ENCODE peak calls at places on chromosome 11, in four cellular contexts. U is T-helper 2 cell, S is T follicular helper cell, Z is H9. W is an unnamed sample.
A peak's percentile ranks its signal among the peaks of the same experiment; 100 is the strongest.

GRCh38 chr11:128469220-128469619 is 118.1 kb downstream of the ETS1 start:
- DNase-seq in U (peak; percentile 62), S (no peak), Z (no peak), W (no peak)

GRCh38 chr11:15590131-15590530 is 475.4 kb downstream of the INSC start:
- DNase-seq in U (no peak), S (no peak), Z (no peak), W (no peak)

GRCh38 chr11:85831050-85831449 is 20.1 kb upstream of the SYTL2 start:
- DNase-seq in U (no peak), S (no peak), Z (no peak), W (no peak)

GRCh38 chr11:60978546-60979380 is 7.3 kb downstream of the CD6 start:
- DNase-seq in U (peak; percentile 90), S (no peak), Z (no peak), W (no peak)

GRCh38 chr11:65440831-65441499 is 18.4 kb downstream of the NEAT1 start:
- DNase-seq in U (peak; percentile 51), S (no peak), Z (no peak), W (no peak)

GRCh38 chr11:45926536-45927331 is 4.3 kb downstream of the LARGE2 start:
- DNase-seq in U (no peak), S (no peak), Z (peak; percentile 20), W (no peak)

GRCh38 chr11:64245797-64246623 is 733 bp downstream of the PPP1R14B start:
- DNase-seq in U (peak; percentile 78), S (peak; percentile 49), Z (no peak), W (peak; percentile 68)

GRCh38 chr11:15670520-15671070 is 555.9 kb downstream of the INSC start:
- DNase-seq in U (no peak), S (no peak), Z (no peak), W (no peak)

GRCh38 chr11:106456651-106457050 is 379.2 kb downstream of the AASDHPPT start:
- DNase-seq in U (no peak), S (no peak), Z (no peak), W (no peak)

GRCh38 chr11:69911310-69912160 is 92.3 kb upstream of the FGF3 start:
- DNase-seq in U (no peak), S (no peak), Z (no peak), W (no peak)

GRCh38 chr11:74822187-74822586 is 73.5 kb downstream of the RNF169 start:
- DNase-seq in U (no peak), S (no peak), Z (no peak), W (no peak)

GRCh38 chr11:6297831-6298230 is 22.5 kb downstream of the CAVIN3 start:
- DNase-seq in U (no peak), S (no peak), Z (no peak), W (no peak)

GRCh38 chr11:125132586-125132985 is 21.2 kb upstream of the TMEM218 start:
- DNase-seq in U (no peak), S (no peak), Z (no peak), W (no peak)

GRCh38 chr11:95095858-95096587 is 6.4 kb downstream of the ENDOD1 start:
- DNase-seq in U (peak; percentile 76), S (no peak), Z (no peak), W (no peak)

GRCh38 chr11:126628790-126629621 is 273.5 kb downstream of the ST3GAL4 start:
- DNase-seq in U (no peak), S (no peak), Z (no peak), W (no peak)

GRCh38 chr11:61587951-61588695 is 7.2 kb upstream of the SYT7 start:
- DNase-seq in U (peak; percentile 18), S (peak; percentile 49), Z (peak; percentile 93), W (peak; percentile 48)

GRCh38 chr11:131297441-131297840 is 73.0 kb upstream of the NTM start:
- DNase-seq in U (no peak), S (no peak), Z (no peak), W (no peak)

GRCh38 chr11:86570020-86570419 is 102.4 kb downstream of the ME3 start:
- DNase-seq in U (no peak), S (no peak), Z (no peak), W (no peak)

GRCh38 chr11:82865841-82866240 is 34.4 kb downstream of the PRCP start:
- DNase-seq in U (no peak), S (no peak), Z (no peak), W (no peak)

GRCh38 chr11:103368151-103368550 is 258.9 kb downstream of the DYNC2H1 start:
- DNase-seq in U (no peak), S (no peak), Z (no peak), W (no peak)

GRCh38 chr11:78535920-78536319 is 38.7 kb downstream of the NARS2 start:
- DNase-seq in U (no peak), S (no peak), Z (no peak), W (no peak)

GRCh38 chr11:79610678-79611077 is 169.8 kb upstream of the TENM4 start:
- DNase-seq in U (no peak), S (no peak), Z (peak; percentile 36), W (no peak)

GRCh38 chr11:85472953-85473352 is 154.2 kb downstream of the DLG2 start:
- DNase-seq in U (no peak), S (no peak), Z (peak; percentile 79), W (no peak)

GRCh38 chr11:5689551-5689983 is at the start of gene TRIM22:
- DNase-seq in U (peak; percentile 81), S (peak; percentile 14), Z (peak; percentile 52), W (peak; percentile 16)

GRCh38 chr11:86737752-86738151 is 62.6 kb upstream of the PRSS23 start:
- DNase-seq in U (no peak), S (no peak), Z (no peak), W (no peak)

GRCh38 chr11:74678591-74679512 is 52.4 kb downstream of the CHRDL2 start:
- DNase-seq in U (no peak), S (no peak), Z (peak; percentile 14), W (no peak)

GRCh38 chr11:45852018-45852711 is 4.9 kb downstream of the CRY2 start:
- DNase-seq in U (no peak), S (no peak), Z (peak; percentile 66), W (no peak)

GRCh38 chr11:34850339-34850738 is 65.8 kb downstream of the APIP start:
- DNase-seq in U (no peak), S (no peak), Z (no peak), W (no peak)

GRCh38 chr11:100902454-100903141 is 215.5 kb downstream of the ARHGAP42 start:
- DNase-seq in U (no peak), S (no peak), Z (no peak), W (no peak)

GRCh38 chr11:68040121-68040956 is 1.5 kb downstream of the TCIRG1 start:
- DNase-seq in U (peak; percentile 63), S (no peak), Z (peak; percentile 76), W (no peak)

GRCh38 chr11:73645972-73646631 is at the start of gene PLEKHB1:
- DNase-seq in U (no peak), S (no peak), Z (peak; percentile 88), W (no peak)

GRCh38 chr11:89381094-89381493 is 110.1 kb downstream of the NOX4 start:
- DNase-seq in U (no peak), S (no peak), Z (no peak), W (no peak)

GRCh38 chr11:31817621-31818493 is 6.7 kb upstream of the PAX6 start:
- DNase-seq in U (no peak), S (no peak), Z (peak; percentile 78), W (no peak)

GRCh38 chr11:130839950-130840666 is 76.2 kb downstream of the SNX19 start:
- DNase-seq in U (no peak), S (no peak), Z (no peak), W (no peak)

GRCh38 chr11:8338138-8338537 is 74.5 kb upstream of the LMO1 start:
- DNase-seq in U (peak; percentile 17), S (no peak), Z (peak; percentile 81), W (no peak)

GRCh38 chr11:66619080-66619554 is 2.7 kb downstream of the RBM14 start:
- DNase-seq in U (peak; percentile 83), S (peak; percentile 36), Z (no peak), W (peak; percentile 35)

W was measured in effector CD4-positive, alpha-beta T cell.